ENCODE peak calls at places on chromosomes 2 and 18, in five cellular contexts. E is amniotic stem cell, P is body of pancreas, U is MV-4-11, O is NCI-H1092 treated with DMSO at 0.1 percent for 48 hours. S is an unnamed sample.

GRCh38 chr2:180607501-180608060 is 372.8 kb upstream of the UBE2E3 start:
- DNase-seq in E (no peak), P (no peak), U (no peak), O (peak; percentile 69), S (peak; percentile 68)

GRCh38 chr2:216693414-216694100 is 1.8 kb downstream of the IGFBP5 start:
- DNase-seq in E (no peak), P (no peak), U (no peak), O (peak; percentile 50), S (peak; percentile 45)

GRCh38 chr2:146220957-146221356 is 1623.9 kb upstream of the ACVR2A start:
- DNase-seq in E (no peak), P (no peak), U (no peak), O (no peak), S (no peak)

GRCh38 chr2:70556608-70557007 is 3.0 kb upstream of the TGFA start:
- DNase-seq in E (no peak), P (no peak), U (no peak), O (no peak), S (no peak)

GRCh38 chr18:62796216-62796621 is 80.9 kb downstream of the PHLPP1 start:
- DNase-seq in E (no peak), P (no peak), U (no peak), O (no peak), S (no peak)

GRCh38 chr2:97718942-97719341 is 5.6 kb downstream of the ZAP70 start:
- DNase-seq in E (no peak), P (no peak), U (no peak), O (no peak), S (no peak)

GRCh38 chr2:9813312-9814128 is 29.8 kb upstream of the TAF1B start:
- DNase-seq in E (no peak), P (peak; percentile 68), U (peak; percentile 22), O (peak; percentile 37), S (peak; percentile 74)

GRCh38 chr2:221075203-221075602 is 496.9 kb downstream of the EPHA4 start:
- DNase-seq in E (no peak), P (no peak), U (no peak), O (no peak), S (no peak)

GRCh38 chr2:116911520-116911919 is 903.0 kb upstream of the DDX18 start:
- DNase-seq in E (no peak), P (no peak), U (no peak), O (no peak), S (no peak)

GRCh38 chr2:22626621-22627020 is 758.4 kb upstream of the KLHL29 start:
- DNase-seq in E (no peak), P (no peak), U (no peak), O (no peak), S (no peak)

GRCh38 chr2:221571108-221571390 is 1.1 kb downstream of the EPHA4 start:
- DNase-seq in E (no peak), P (no peak), U (no peak), O (no peak), S (no peak)

GRCh38 chr2:214774108-214774507 is 35.4 kb downstream of the BARD1 start:
- DNase-seq in E (no peak), P (no peak), U (no peak), O (no peak), S (no peak)

GRCh38 chr18:23652232-23652631 is 10.5 kb downstream of the ANKRD29 start:
- DNase-seq in E (no peak), P (no peak), U (no peak), O (no peak), S (no peak)

GRCh38 chr2:9189901-9190300 is 16.7 kb upstream of the ASAP2 start:
- DNase-seq in E (no peak), P (no peak), U (peak; percentile 20), O (no peak), S (no peak)

GRCh38 chr2:216107760-216108159 is 1.4 kb upstream of the XRCC5 start:
- DNase-seq in E (no peak), P (no peak), U (no peak), O (no peak), S (no peak)

GRCh38 chr2:31247671-31248070 is 13.7 kb downstream of the EHD3 start:
- DNase-seq in E (no peak), P (no peak), U (no peak), O (no peak), S (no peak)

GRCh38 chr2:2048461-2048860 is 282.6 kb downstream of the MYT1L start:
- DNase-seq in E (no peak), P (no peak), U (no peak), O (no peak), S (no peak)

GRCh38 chr2:72999729-73000725 is 71.5 kb downstream of the SFXN5 start:
- DNase-seq in E (no peak), P (no peak), U (no peak), O (no peak), S (no peak)

GRCh38 chr2:176680916-176681315 is 411.7 kb downstream of the MTX2 start:
- DNase-seq in E (no peak), P (no peak), U (no peak), O (no peak), S (no peak)

GRCh38 chr2:223100061-223100511 is 48.1 kb downstream of the KCNE4 start:
- DNase-seq in E (no peak), P (peak; percentile 61), U (no peak), O (no peak), S (no peak)

GRCh38 chr18:24799720-24800119 is 339.3 kb downstream of the HRH4 start:
- DNase-seq in E (no peak), P (no peak), U (no peak), O (no peak), S (no peak)

GRCh38 chr2:120605231-120605935 is 130.3 kb upstream of the GLI2 start:
- DNase-seq in E (no peak), P (no peak), U (no peak), O (no peak), S (no peak)

GRCh38 chr2:190319557-190320498 is at the start of gene HIBCH:
- DNase-seq in E (peak; percentile 97), P (peak; percentile 99), U (peak; percentile 99), O (peak; percentile 97), S (peak; percentile 98)

GRCh38 chr2:222738759-222739292 is 67.4 kb downstream of the MOGAT1 start:
- DNase-seq in E (no peak), P (no peak), U (peak; percentile 71), O (no peak), S (no peak)